ENCODE peak calls at places on chromosomes 2 and 18, in five cellular contexts. One of them, this sample, is unnamed.

GRCh38 chr18:77906103-77906502 is 656.5 kb downstream of the GALR1 start:
- DNase-seq in K562: no peak
- DNase-seq in A549: no peak
- DNase-seq in IMR-90: no peak
- DNase-seq in HepG2: no peak
- DNase-seq in this sample: no peak

GRCh38 chr2:74399785-74400184 is 19.7 kb upstream of the DCTN1 start:
- DNase-seq in K562: peak
- DNase-seq in A549: peak
- DNase-seq in IMR-90: peak
- DNase-seq in HepG2: peak
- DNase-seq in this sample: no peak

GRCh38 chr2:34003795-34004194 is 404.7 kb upstream of the FAM98A start:
- DNase-seq in K562: no peak
- DNase-seq in A549: no peak
- DNase-seq in IMR-90: no peak
- DNase-seq in HepG2: no peak
- DNase-seq in this sample: no peak

GRCh38 chr2:200367155-200367554 is 60.7 kb downstream of the SPATS2L start:
- DNase-seq in K562: peak
- DNase-seq in A549: peak
- DNase-seq in IMR-90: no peak
- DNase-seq in HepG2: peak
- DNase-seq in this sample: no peak

GRCh38 chr2:43013821-43014345 is 212.5 kb downstream of the ZFP36L2 start:
- DNase-seq in K562: no peak
- DNase-seq in A549: no peak
- DNase-seq in IMR-90: no peak
- DNase-seq in HepG2: no peak
- DNase-seq in this sample: no peak

GRCh38 chr2:235740821-235741220 is 247.0 kb downstream of the AGAP1 start:
- DNase-seq in K562: peak
- DNase-seq in A549: peak
- DNase-seq in IMR-90: no peak
- DNase-seq in HepG2: peak
- DNase-seq in this sample: no peak

GRCh38 chr2:183967756-183968155 is 630.6 kb upstream of the ZNF804A start:
- DNase-seq in K562: no peak
- DNase-seq in A549: no peak
- DNase-seq in IMR-90: no peak
- DNase-seq in HepG2: no peak
- DNase-seq in this sample: no peak

GRCh38 chr2:166361351-166362153 is 14.2 kb downstream of the SCN9A start:
- DNase-seq in K562: peak
- DNase-seq in A549: peak
- DNase-seq in IMR-90: peak
- DNase-seq in HepG2: peak
- DNase-seq in this sample: no peak

GRCh38 chr18:27861539-27861938 is 315.4 kb downstream of the CDH2 start:
- DNase-seq in K562: no peak
- DNase-seq in A549: no peak
- DNase-seq in IMR-90: no peak
- DNase-seq in HepG2: no peak
- DNase-seq in this sample: no peak

GRCh38 chr2:6877402-6878305 is at the start of gene RSAD2:
- DNase-seq in K562: peak
- DNase-seq in A549: no peak
- DNase-seq in IMR-90: peak
- DNase-seq in HepG2: peak
- DNase-seq in this sample: no peak

GRCh38 chr2:149894226-149894625 is 306.7 kb upstream of the MMADHC start:
- DNase-seq in K562: no peak
- DNase-seq in A549: no peak
- DNase-seq in IMR-90: no peak
- DNase-seq in HepG2: no peak
- DNase-seq in this sample: no peak

GRCh38 chr2:128396500-128396891 is 77.8 kb upstream of the HS6ST1 start:
- DNase-seq in K562: no peak
- DNase-seq in A549: no peak
- DNase-seq in IMR-90: peak
- DNase-seq in HepG2: no peak
- DNase-seq in this sample: no peak

GRCh38 chr2:178530625-178531142 is 50.4 kb downstream of the PLEKHA3 start:
- DNase-seq in K562: no peak
- DNase-seq in A549: no peak
- DNase-seq in IMR-90: no peak
- DNase-seq in HepG2: no peak
- DNase-seq in this sample: no peak

GRCh38 chr2:177258059-177258458 is 6.5 kb downstream of the NFE2L2 start:
- DNase-seq in K562: no peak
- DNase-seq in A549: no peak
- DNase-seq in IMR-90: no peak
- DNase-seq in HepG2: no peak
- DNase-seq in this sample: no peak

GRCh38 chr2:180983468-180984388 is 3.3 kb downstream of the UBE2E3 start:
- DNase-seq in K562: peak
- DNase-seq in A549: peak
- DNase-seq in IMR-90: peak
- DNase-seq in HepG2: peak
- DNase-seq in this sample: no peak

GRCh38 chr2:237432484-237433092 is 18.6 kb upstream of the COL6A3 start:
- DNase-seq in K562: no peak
- DNase-seq in A549: peak
- DNase-seq in IMR-90: peak
- DNase-seq in HepG2: no peak
- DNase-seq in this sample: no peak

GRCh38 chr2:127658641-127659407 is 12.9 kb downstream of the GPR17 start:
- DNase-seq in K562: no peak
- DNase-seq in A549: no peak
- DNase-seq in IMR-90: no peak
- DNase-seq in HepG2: no peak
- DNase-seq in this sample: no peak

GRCh38 chr18:79922971-79923411 is 28.5 kb downstream of the SLC66A2 start:
- DNase-seq in K562: no peak
- DNase-seq in A549: no peak
- DNase-seq in IMR-90: no peak
- DNase-seq in HepG2: no peak
- DNase-seq in this sample: no peak

GRCh38 chr2:109647636-109648035 is 33.5 kb downstream of the SOWAHC start:
- DNase-seq in K562: no peak
- DNase-seq in A549: no peak
- DNase-seq in IMR-90: peak
- DNase-seq in HepG2: no peak
- DNase-seq in this sample: no peak

GRCh38 chr2:34096552-34097171 is 497.6 kb upstream of the FAM98A start:
- DNase-seq in K562: peak
- DNase-seq in A549: peak
- DNase-seq in IMR-90: peak
- DNase-seq in HepG2: peak
- DNase-seq in this sample: peak

GRCh38 chr2:149739171-149739879 is 151.8 kb upstream of the MMADHC start:
- DNase-seq in K562: no peak
- DNase-seq in A549: no peak
- DNase-seq in IMR-90: peak
- DNase-seq in HepG2: no peak
- DNase-seq in this sample: no peak

GRCh38 chr2:101473581-101473910 is 1.4 kb downstream of the RFX8 start:
- DNase-seq in K562: no peak
- DNase-seq in A549: no peak
- DNase-seq in IMR-90: peak
- DNase-seq in HepG2: no peak
- DNase-seq in this sample: no peak

GRCh38 chr2:174796319-174796771 is 32.1 kb upstream of the CHRNA1 start:
- DNase-seq in K562: no peak
- DNase-seq in A549: no peak
- DNase-seq in IMR-90: peak
- DNase-seq in HepG2: no peak
- DNase-seq in this sample: no peak

GRCh38 chr18:35730738-35731370 is 149.3 kb downstream of the GALNT1 start:
- DNase-seq in K562: no peak
- DNase-seq in A549: no peak
- DNase-seq in IMR-90: peak
- DNase-seq in HepG2: peak
- DNase-seq in this sample: no peak

GRCh38 chr2:23426284-23426905 is 41.4 kb downstream of the KLHL29 start:
- DNase-seq in K562: no peak
- DNase-seq in A549: no peak
- DNase-seq in IMR-90: peak
- DNase-seq in HepG2: no peak
- DNase-seq in this sample: no peak

GRCh38 chr18:55857409-55857808 is 269.4 kb upstream of the TCF4 start:
- DNase-seq in K562: no peak
- DNase-seq in A549: no peak
- DNase-seq in IMR-90: no peak
- DNase-seq in HepG2: no peak
- DNase-seq in this sample: no peak

GRCh38 chr2:63424329-63425078 is 163.8 kb downstream of the WDPCP start:
- DNase-seq in K562: peak
- DNase-seq in A549: peak
- DNase-seq in IMR-90: peak
- DNase-seq in HepG2: peak
- DNase-seq in this sample: peak

GRCh38 chr2:29463181-29463900 is 348.1 kb downstream of the CLIP4 start:
- DNase-seq in K562: no peak
- DNase-seq in A549: no peak
- DNase-seq in IMR-90: peak
- DNase-seq in HepG2: no peak
- DNase-seq in this sample: no peak

GRCh38 chr2:171404258-171404657 is 29.5 kb downstream of the METTL8 start:
- DNase-seq in K562: no peak
- DNase-seq in A549: peak
- DNase-seq in IMR-90: peak
- DNase-seq in HepG2: peak
- DNase-seq in this sample: no peak

GRCh38 chr2:43303889-43304288 is 77.5 kb upstream of the ZFP36L2 start:
- DNase-seq in K562: no peak
- DNase-seq in A549: no peak
- DNase-seq in IMR-90: no peak
- DNase-seq in HepG2: no peak
- DNase-seq in this sample: no peak

GRCh38 chr18:23994361-23994902 is 20.1 kb upstream of the TTC39C start:
- DNase-seq in K562: no peak
- DNase-seq in A549: peak
- DNase-seq in IMR-90: peak
- DNase-seq in HepG2: peak
- DNase-seq in this sample: no peak

GRCh38 chr2:229296561-229296960 is 25.5 kb upstream of the PID1 start:
- DNase-seq in K562: no peak
- DNase-seq in A549: no peak
- DNase-seq in IMR-90: no peak
- DNase-seq in HepG2: no peak
- DNase-seq in this sample: no peak

GRCh38 chr2:229296016-229296415 is 24.9 kb upstream of the PID1 start:
- DNase-seq in K562: no peak
- DNase-seq in A549: no peak
- DNase-seq in IMR-90: no peak
- DNase-seq in HepG2: no peak
- DNase-seq in this sample: no peak

GRCh38 chr2:229300371-229300770 is 29.3 kb upstream of the PID1 start:
- DNase-seq in K562: no peak
- DNase-seq in A549: no peak
- DNase-seq in IMR-90: no peak
- DNase-seq in HepG2: no peak
- DNase-seq in this sample: no peak

GRCh38 chr2:229300814-229301213 is 29.7 kb upstream of the PID1 start:
- DNase-seq in K562: no peak
- DNase-seq in A549: no peak
- DNase-seq in IMR-90: no peak
- DNase-seq in HepG2: no peak
- DNase-seq in this sample: no peak

DNA sequence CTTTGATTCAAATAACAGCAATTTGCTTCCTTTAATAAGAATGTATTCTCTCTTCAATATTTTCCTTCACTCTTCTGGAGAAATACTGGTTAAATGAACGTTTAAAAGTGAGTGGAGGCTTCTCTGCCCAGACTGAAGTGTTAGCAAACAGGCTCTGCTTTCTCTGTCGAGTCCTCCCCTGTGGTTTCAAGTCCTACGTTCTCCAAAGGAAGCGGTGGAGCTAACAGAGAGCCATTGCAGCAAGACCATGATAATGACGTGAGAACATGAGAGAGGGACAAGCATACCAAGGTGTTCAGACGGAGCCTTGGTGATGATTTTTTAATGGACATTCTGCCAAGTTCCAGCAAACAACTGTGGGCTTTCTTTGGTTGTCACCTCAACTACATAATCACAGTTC is 26.2 kb upstream of the PID1 start:
- DNase-seq in K562: no peak
- DNase-seq in A549: no peak
- DNase-seq in IMR-90: no peak
- DNase-seq in HepG2: no peak
- DNase-seq in this sample: no peak
- TF ChIP-seq MAFK in K562: no peak
- TF ChIP-seq MAFK in A549: no peak
- TF ChIP-seq MAFK in IMR-90: no peak
- TF ChIP-seq MAFK in HepG2: no peak
- TF ChIP-seq MAFK in this sample: no peak

GRCh38 chr2:161975813-161976160 is 98.2 kb downstream of the DPP4 start:
- DNase-seq in K562: no peak
- DNase-seq in A549: no peak
- DNase-seq in IMR-90: no peak
- DNase-seq in HepG2: no peak
- DNase-seq in this sample: no peak
- TF ChIP-seq MAFK in K562: no peak
- TF ChIP-seq MAFK in A549: no peak
- TF ChIP-seq MAFK in IMR-90: no peak
- TF ChIP-seq MAFK in HepG2: no peak
- TF ChIP-seq MAFK in this sample: no peak

GRCh38 chr18:25832008-25832604 is 258.3 kb downstream of the SS18 start:
- DNase-seq in K562: peak
- DNase-seq in A549: peak
- DNase-seq in IMR-90: peak
- DNase-seq in HepG2: peak
- DNase-seq in this sample: peak
- TF ChIP-seq MAFK in K562: no peak
- TF ChIP-seq MAFK in A549: no peak
- TF ChIP-seq MAFK in IMR-90: no peak
- TF ChIP-seq MAFK in HepG2: no peak
- TF ChIP-seq MAFK in this sample: no peak

DNA sequence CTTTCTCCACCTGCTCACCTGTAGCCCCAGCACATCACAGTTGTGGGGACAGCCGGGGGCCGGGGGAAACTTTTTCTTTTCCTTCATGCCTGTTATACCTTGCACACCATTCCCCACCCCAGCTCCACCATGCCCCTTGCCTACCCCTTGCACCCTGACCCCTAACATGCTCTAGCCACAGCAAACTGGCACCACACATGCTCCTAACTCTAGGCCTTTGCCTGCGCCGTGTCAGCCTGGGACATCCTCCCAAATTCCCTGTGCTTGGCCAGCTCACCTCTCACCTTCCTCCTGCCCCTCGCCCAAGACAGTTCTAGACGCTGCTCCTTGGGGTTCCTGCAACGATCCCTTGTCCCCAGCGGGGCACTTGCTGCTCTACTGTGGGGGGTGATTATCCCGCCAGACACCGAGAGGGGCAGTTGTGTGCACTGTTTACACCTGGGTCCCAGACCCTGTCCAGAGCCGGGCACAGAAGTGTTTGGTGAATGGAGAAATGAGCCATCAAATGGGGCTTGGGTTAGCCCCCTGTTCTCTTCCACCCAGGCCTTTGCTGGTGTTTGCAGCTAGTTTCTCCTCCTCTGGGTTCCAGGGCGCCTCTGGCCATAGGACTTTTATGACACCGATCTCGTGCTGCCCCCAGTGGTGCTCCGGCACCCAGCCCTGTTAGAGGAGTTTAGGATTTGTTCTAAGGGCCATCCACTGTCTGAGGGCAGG is 129.8 kb downstream of the CTIF start:
- DNase-seq in K562: no peak
- DNase-seq in A549: no peak
- DNase-seq in IMR-90: no peak
- DNase-seq in HepG2: no peak
- DNase-seq in this sample: no peak
- TF ChIP-seq MAFK in K562: no peak
- TF ChIP-seq MAFK in A549: no peak
- TF ChIP-seq MAFK in IMR-90: no peak
- TF ChIP-seq MAFK in HepG2: no peak
- TF ChIP-seq MAFK in this sample: no peak